ENCODE peak calls at places on chromosomes 12 and 14, in seven cellular contexts. M, V, Q, Y, K, U and P are unnamed samples.

GRCh38 chr14:88613552-88614010 is 50.7 kb downstream of the ZC3H14 start:
- DNase-seq in M (no peak), V (no peak), Q (no peak), Y (no peak), K (no peak), U (no peak), P (no peak)

GRCh38 chr14:50813544-50813863 is 17.5 kb downstream of the NIN start:
- DNase-seq in M (peak), V (no peak), Q (no peak), Y (no peak), K (no peak), U (no peak), P (no peak)

GRCh38 chr14:104138891-104139459 is 588 bp downstream of the KIF26A start:
- DNase-seq in M (no peak), V (no peak), Q (no peak), Y (no peak), K (no peak), U (peak), P (no peak)

GRCh38 chr12:32273063-32273521 is 126.3 kb upstream of the FGD4 start:
- DNase-seq in M (peak), V (no peak), Q (no peak), Y (no peak), K (no peak), U (no peak), P (no peak)

GRCh38 chr14:64465856-64466554 is 706 bp downstream of the AKAP5 start:
- DNase-seq in M (peak), V (no peak), Q (no peak), Y (peak), K (peak), U (no peak), P (no peak)

GRCh38 chr14:104718871-104719270 is 5.2 kb upstream of the ADSS1 start:
- DNase-seq in M (no peak), V (no peak), Q (no peak), Y (no peak), K (no peak), U (no peak), P (no peak)

GRCh38 chr12:94020335-94020734 is 128.0 kb upstream of the PLXNC1 start:
- DNase-seq in M (no peak), V (no peak), Q (no peak), Y (no peak), K (no peak), U (no peak), P (no peak)

GRCh38 chr12:75345531-75345930 is 11.1 kb downstream of the GLIPR1L1 start:
- DNase-seq in M (no peak), V (no peak), Q (no peak), Y (no peak), K (no peak), U (no peak), P (no peak)

GRCh38 chr14:81408595-81408994 is 8.5 kb upstream of the STON2 start:
- DNase-seq in M (no peak), V (no peak), Q (no peak), Y (no peak), K (no peak), U (no peak), P (no peak)

GRCh38 chr14:101474563-101475467 is 86.5 kb upstream of the DIO3 start:
- DNase-seq in M (no peak), V (no peak), Q (no peak), Y (no peak), K (no peak), U (no peak), P (no peak)

GRCh38 chr14:71996615-71997014 is 64.4 kb downstream of the RGS6 start:
- DNase-seq in M (no peak), V (no peak), Q (no peak), Y (no peak), K (no peak), U (no peak), P (no peak)

GRCh38 chr14:54087376-54087775 is 130.8 kb upstream of the BMP4 start:
- DNase-seq in M (no peak), V (no peak), Q (no peak), Y (no peak), K (no peak), U (no peak), P (no peak)

GRCh38 chr14:21202463-21203358 is 46.8 kb upstream of the OR5AU1 start:
- DNase-seq in M (no peak), V (no peak), Q (no peak), Y (no peak), K (no peak), U (no peak), P (no peak)

GRCh38 chr12:15151141-15152091 is 69.8 kb downstream of the RERG start:
- DNase-seq in M (no peak), V (no peak), Q (no peak), Y (no peak), K (peak), U (no peak), P (no peak)

GRCh38 chr12:79841878-79842265 is 93.0 kb downstream of the PPP1R12A start:
- DNase-seq in M (no peak), V (no peak), Q (no peak), Y (no peak), K (no peak), U (no peak), P (no peak)

GRCh38 chr12:70661762-70662161 is 24.5 kb upstream of the PTPRB start:
- DNase-seq in M (no peak), V (no peak), Q (peak), Y (no peak), K (no peak), U (no peak), P (no peak)

GRCh38 chr14:102926104-102926503 is 3.6 kb downstream of the AMN start:
- DNase-seq in M (no peak), V (no peak), Q (no peak), Y (no peak), K (no peak), U (peak), P (no peak)

GRCh38 chr14:71588028-71588427 is 344.2 kb upstream of the RGS6 start:
- DNase-seq in M (no peak), V (no peak), Q (no peak), Y (no peak), K (no peak), U (no peak), P (no peak)

GRCh38 chr14:70118064-70118463 is 70.7 kb downstream of the SLC8A3 start:
- DNase-seq in M (no peak), V (no peak), Q (no peak), Y (no peak), K (no peak), U (no peak), P (no peak)

GRCh38 chr12:112998997-112999767 is 20.9 kb downstream of the OAS2 start:
- DNase-seq in M (no peak), V (no peak), Q (no peak), Y (no peak), K (no peak), U (no peak), P (peak)

GRCh38 chr14:105299654-105300541 is 903 bp downstream of the BRF1 start:
- DNase-seq in M (no peak), V (no peak), Q (no peak), Y (no peak), K (no peak), U (peak), P (no peak)

GRCh38 chr12:65923228-65923627 is 98.9 kb downstream of the HMGA2 start:
- DNase-seq in M (no peak), V (no peak), Q (no peak), Y (no peak), K (no peak), U (no peak), P (no peak)

GRCh38 chr14:96246535-96246839 is 9.5 kb upstream of the BDKRB1 start:
- DNase-seq in M (no peak), V (no peak), Q (peak), Y (no peak), K (no peak), U (no peak), P (no peak)

GRCh38 chr12:8780389-8780788 is 42.0 kb upstream of the A2ML1 start:
- DNase-seq in M (no peak), V (no peak), Q (no peak), Y (peak), K (peak), U (no peak), P (no peak)

GRCh38 chr14:101587403-101587998 is 26.2 kb downstream of the DIO3 start:
- DNase-seq in M (no peak), V (no peak), Q (no peak), Y (no peak), K (no peak), U (no peak), P (no peak)

GRCh38 chr14:66974397-66975025 is 214.7 kb upstream of the GARIN2 start:
- DNase-seq in M (no peak), V (no peak), Q (peak), Y (no peak), K (no peak), U (no peak), P (no peak)

GRCh38 chr12:92360543-92360942 is 214.9 kb upstream of the BTG1 start:
- DNase-seq in M (peak), V (no peak), Q (no peak), Y (no peak), K (no peak), U (no peak), P (no peak)

GRCh38 chr12:19739195-19739776 is 300.0 kb downstream of the AEBP2 start:
- DNase-seq in M (peak), V (no peak), Q (peak), Y (peak), K (peak), U (no peak), P (no peak)

GRCh38 chr14:104694991-104695659 is 5.7 kb downstream of the INF2 start:
- DNase-seq in M (peak), V (no peak), Q (no peak), Y (no peak), K (no peak), U (peak), P (no peak)

GRCh38 chr12:11801643-11802042 is 152.2 kb downstream of the ETV6 start:
- DNase-seq in M (no peak), V (no peak), Q (no peak), Y (no peak), K (no peak), U (no peak), P (no peak)

GRCh38 chr14:35292770-35293561 is 784 bp downstream of the PSMA6 start:
- DNase-seq in M (no peak), V (no peak), Q (no peak), Y (no peak), K (no peak), U (no peak), P (no peak)

GRCh38 chr14:69133206-69134125 is 19.5 kb downstream of the DCAF5 start:
- DNase-seq in M (no peak), V (no peak), Q (no peak), Y (peak), K (no peak), U (no peak), P (no peak)

GRCh38 chr12:119668315-119668651 is 350 bp downstream of the PRKAB1 start:
- DNase-seq in M (no peak), V (no peak), Q (no peak), Y (no peak), K (no peak), U (no peak), P (no peak)

GRCh38 chr12:1855241-1855640 is 34.9 kb downstream of the LRTM2 start:
- DNase-seq in M (no peak), V (no peak), Q (no peak), Y (no peak), K (no peak), U (no peak), P (no peak)

GRCh38 chr14:68627050-68627867 is 165.6 kb downstream of the ZFP36L1 start:
- DNase-seq in M (no peak), V (no peak), Q (peak), Y (no peak), K (peak), U (no peak), P (no peak)

GRCh38 chr12:117890644-117891043 is 78.1 kb downstream of the KSR2 start:
- DNase-seq in M (no peak), V (no peak), Q (no peak), Y (no peak), K (no peak), U (no peak), P (no peak)

GRCh38 chr14:79724934-79725717 is 486.2 kb downstream of the DIO2 start:
- DNase-seq in M (no peak), V (no peak), Q (no peak), Y (no peak), K (no peak), U (no peak), P (no peak)

GRCh38 chr12:82425241-82425640 is 66.9 kb downstream of the METTL25 start:
- DNase-seq in M (no peak), V (no peak), Q (peak), Y (no peak), K (no peak), U (no peak), P (no peak)